ENCODE peak calls at places on chromosome 14, in nine cellular contexts. D is endodermal cell, Y is tibial nerve, H is progenitor cell of endocrine pancreas, R is cardiac fibroblast, O is HFFc6, Z is OCI-LY7, X is fibroblast of the aortic adventitia, G is AG04449. T is an unnamed sample.

GRCh38 chr14:78319826-78320635 is 149.9 kb downstream of the NRXN3 start:
- DNase-seq in R (no peak), Z (no peak), H (no peak), G (no peak), Y (no peak), O (no peak), X (no peak), D (peak; percentile 52), T (peak; percentile 25)

GRCh38 chr14:88248606-88249005 is 74.5 kb downstream of the KCNK10 start:
- DNase-seq in X (peak; percentile 58), D (no peak), Z (no peak), O (no peak), H (no peak), R (peak; percentile 68), G (no peak), Y (no peak), T (no peak)

GRCh38 chr14:39847191-39847590 is 415.0 kb upstream of the FBXO33 start:
- DNase-seq in X (no peak), Z (no peak), G (no peak), Y (no peak), D (no peak), R (no peak), O (no peak), H (no peak), T (no peak)

GRCh38 chr14:27427796-27428195 is 830.0 kb upstream of the NOVA1 start:
- DNase-seq in X (peak; percentile 8), Z (no peak), O (no peak), Y (no peak), H (no peak), R (peak; percentile 34), D (no peak), G (peak; percentile 28), T (no peak)

GRCh38 chr14:95303552-95303951 is 16.2 kb downstream of the CLMN start:
- DNase-seq in X (no peak), Z (no peak), Y (no peak), H (no peak), O (no peak), G (no peak), D (no peak), R (no peak), T (no peak)

GRCh38 chr14:89309670-89310177 is 107.3 kb downstream of the FOXN3 start:
- DNase-seq in Z (peak; percentile 65), D (no peak), H (no peak), Y (no peak), X (no peak), G (no peak), R (no peak), O (no peak), T (no peak)

GRCh38 chr14:62939970-62940369 is 105.3 kb downstream of the KCNH5 start:
- DNase-seq in X (no peak), Z (no peak), G (no peak), Y (no peak), H (no peak), R (no peak), O (no peak), D (no peak), T (no peak)

GRCh38 chr14:98564006-98564405 is 708.0 kb downstream of the BCL11B start:
- DNase-seq in Z (no peak), G (no peak), O (no peak), D (no peak), X (no peak), R (no peak), Y (no peak), H (no peak), T (peak; percentile 59)

GRCh38 chr14:36333106-36333505 is 12.7 kb upstream of the MBIP start:
- DNase-seq in R (no peak), G (no peak), Z (no peak), O (no peak), H (no peak), X (no peak), D (no peak), Y (no peak), T (no peak)

GRCh38 chr14:88831285-88831684 is 6.8 kb downstream of the TTC8 start:
- DNase-seq in Z (no peak), Y (no peak), D (no peak), H (no peak), X (peak; percentile 88), R (peak; percentile 75), O (peak; percentile 81), G (peak; percentile 33), T (no peak)

GRCh38 chr14:31207746-31208545 is at the start of gene HECTD1:
- DNase-seq in G (peak; percentile 56), H (peak; percentile 89), D (peak; percentile 96), Y (peak; percentile 58), R (peak; percentile 93), X (peak; percentile 82), Z (peak; percentile 90), O (peak; percentile 83), T (peak; percentile 94)

GRCh38 chr14:35969310-35969709 is 143.2 kb downstream of the BRMS1L start:
- DNase-seq in Y (no peak), X (no peak), H (no peak), O (no peak), D (no peak), R (no peak), Z (no peak), G (no peak), T (no peak)

GRCh38 chr14:100787659-100788058 is 38.3 kb upstream of the MEG3 start:
- DNase-seq in Y (no peak), G (no peak), X (no peak), H (no peak), R (no peak), D (no peak), O (no peak), Z (no peak), T (no peak)

GRCh38 chr14:41873379-41874034 is 266.8 kb downstream of the LRFN5 start:
- DNase-seq in H (no peak), R (peak; percentile 74), Y (no peak), X (peak; percentile 25), O (no peak), G (peak; percentile 14), D (no peak), Z (no peak), T (no peak)

GRCh38 chr14:79193689-79194477 is 1017.4 kb downstream of the DIO2 start:
- DNase-seq in D (no peak), G (no peak), X (no peak), O (no peak), R (no peak), H (no peak), Y (no peak), Z (no peak), T (no peak)

GRCh38 chr14:72513994-72514659 is 379.8 kb downstream of the DPF3 start:
- DNase-seq in Z (peak; percentile 47), Y (no peak), G (peak; percentile 14), O (peak; percentile 71), H (no peak), D (peak; percentile 61), R (peak; percentile 69), X (peak; percentile 76), T (peak; percentile 28)
- TF ChIP-seq CTCF in Z (peak; percentile 85), Y (peak; percentile 57), G (peak; percentile 74), O (peak; percentile 91), H (peak; percentile 79), D (peak; percentile 85), R (peak; percentile 76), X (peak; percentile 84), T (peak; percentile 74)

DNA sequence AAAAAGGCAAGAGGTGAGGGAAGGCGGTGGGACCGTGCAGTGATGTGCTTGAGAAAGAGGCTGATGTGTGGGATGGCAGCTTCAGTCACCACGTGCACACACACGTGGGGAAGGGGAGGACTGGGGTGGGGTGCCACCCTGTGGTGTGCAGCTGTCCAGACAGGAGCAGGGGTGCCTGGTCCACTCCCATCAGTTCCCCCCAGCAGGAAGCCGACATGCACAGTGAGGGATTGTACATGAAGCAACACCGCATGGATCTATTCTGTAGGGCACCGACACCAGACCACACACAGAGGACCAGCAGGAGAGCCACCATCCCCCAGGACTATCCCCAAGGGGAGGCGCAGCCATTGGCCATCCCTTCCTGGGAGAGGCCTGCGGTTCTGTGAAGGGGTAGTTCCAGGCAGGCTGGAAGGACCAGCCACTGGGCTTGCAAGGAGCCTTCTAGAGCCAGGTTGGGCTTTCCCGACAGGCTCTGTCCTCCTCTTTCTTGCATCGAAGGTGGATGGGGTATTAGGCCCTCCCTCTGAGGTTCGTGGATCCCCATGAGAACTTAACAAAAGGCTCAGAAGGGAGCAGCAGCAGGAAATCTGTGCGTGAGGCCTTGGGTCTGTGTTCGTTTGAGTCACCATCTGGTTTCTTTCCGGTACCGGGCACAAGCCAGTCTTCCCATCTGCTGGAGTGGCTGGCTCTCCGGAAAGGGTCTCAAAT is 59.7 kb downstream of the PLEKHG3 start:
- DNase-seq in R (peak; percentile 47), Z (no peak), X (peak; percentile 56), D (peak; percentile 66), Y (peak; percentile 15), H (no peak), O (peak; percentile 42), G (peak; percentile 31), T (no peak)
- TF ChIP-seq CTCF in R (no peak), Z (no peak), X (no peak), D (no peak), Y (peak; percentile 59), H (no peak), O (peak; percentile 37), G (no peak), T (no peak)

GRCh38 chr14:53608369-53608768 is 348.3 kb downstream of the BMP4 start:
- DNase-seq in Y (no peak), R (no peak), O (no peak), D (no peak), H (no peak), G (no peak), Z (peak; percentile 55), X (no peak), T (no peak)

GRCh38 chr14:53613404-53614253 is 343.0 kb downstream of the BMP4 start:
- DNase-seq in Z (peak; percentile 96), D (peak; percentile 76), Y (no peak), O (no peak), R (no peak), H (peak; percentile 25), G (no peak), X (no peak), T (no peak)

GRCh38 chr14:53609009-53609408 is 347.6 kb downstream of the BMP4 start:
- DNase-seq in D (no peak), R (no peak), O (no peak), G (no peak), H (no peak), Y (no peak), Z (no peak), X (no peak), T (no peak)

GRCh38 chr14:53615254-53615653 is 341.4 kb downstream of the BMP4 start:
- DNase-seq in O (no peak), R (no peak), X (no peak), Z (no peak), Y (no peak), H (no peak), D (no peak), G (no peak), T (no peak)

DNA sequence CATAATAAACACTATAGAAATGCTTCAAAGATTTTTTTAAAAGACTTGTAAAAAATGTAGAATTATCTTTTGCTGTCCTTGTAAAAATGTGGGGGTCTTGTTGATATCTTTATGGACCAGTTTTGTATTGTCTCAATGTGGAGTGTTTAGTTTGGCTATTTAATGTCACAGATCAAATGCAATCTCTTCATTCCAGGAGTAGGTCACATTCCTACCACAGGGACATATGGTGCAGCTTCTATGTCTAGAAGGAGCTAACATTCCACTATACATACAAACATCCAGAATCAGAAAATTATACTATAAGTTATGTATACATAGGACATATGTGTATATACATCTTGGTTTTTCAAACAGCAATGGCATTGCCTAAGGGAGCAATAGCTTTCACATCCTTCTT is 345.7 kb downstream of the BMP4 start:
- DNase-seq in G (no peak), Y (no peak), X (no peak), R (no peak), O (no peak), D (no peak), H (no peak), Z (no peak), T (no peak)
- TF ChIP-seq CTCF in G (no peak), Y (no peak), X (no peak), R (no peak), O (peak; percentile 13), D (peak; percentile 36), H (peak; percentile 23), Z (no peak), T (no peak)

GRCh38 chr14:80927385-80927989 is 14.1 kb downstream of the CEP128 start:
- DNase-seq in Z (no peak), Y (no peak), H (no peak), X (no peak), R (no peak), D (peak; percentile 67), G (no peak), O (no peak), T (no peak)
- TF ChIP-seq CTCF in Z (peak; percentile 52), Y (no peak), H (peak; percentile 20), X (no peak), R (no peak), D (peak; percentile 72), G (no peak), O (peak; percentile 48), T (no peak)